ENCODE peak calls at places on chromosomes 7 and 10, in five cellular contexts. S is HCT116, D is H1, X is HepG2, E is GM12878. F is an unnamed sample.

GRCh38 chr7:2611401-2611800 is 20.4 kb upstream of the TTYH3 start:
- DNase-seq in S (no peak), D (no peak), X (no peak), E (no peak), F (no peak)

GRCh38 chr7:28705350-28705749 is 252.8 kb downstream of the TRIL start:
- DNase-seq in S (no peak), D (no peak), X (no peak), E (peak; percentile 70), F (no peak)

GRCh38 chr10:7417103-7417623 is 6.3 kb upstream of the SFMBT2 start:
- DNase-seq in S (peak; percentile 18), D (no peak), X (no peak), E (no peak), F (no peak)

GRCh38 chr10:102644066-102644645 is at the start of gene TRIM8:
- DNase-seq in S (no peak), D (no peak), X (peak; percentile 55), E (no peak), F (no peak)

GRCh38 chr7:100875356-100875751 is 451 bp downstream of the SRRT start:
- DNase-seq in S (no peak), D (no peak), X (peak; percentile 40), E (no peak), F (no peak)

GRCh38 chr10:46232666-46233065 is 54.1 kb upstream of the ANTXRL start:
- DNase-seq in S (no peak), D (no peak), X (no peak), E (no peak), F (no peak)

GRCh38 chr10:7397636-7398035 is 13.2 kb downstream of the SFMBT2 start:
- DNase-seq in S (no peak), D (no peak), X (no peak), E (no peak), F (no peak)

GRCh38 chr7:98930464-98930863 is 52.1 kb downstream of the TRRAP start:
- DNase-seq in S (no peak), D (no peak), X (no peak), E (peak; percentile 62), F (no peak)

GRCh38 chr10:24894309-24894708 is 58.1 kb downstream of the PRTFDC1 start:
- DNase-seq in S (no peak), D (no peak), X (no peak), E (no peak), F (no peak)

GRCh38 chr10:89657302-89657701 is 12.3 kb upstream of the PANK1 start:
- DNase-seq in S (no peak), D (no peak), X (no peak), E (no peak), F (no peak)

GRCh38 chr10:126140746-126141273 is 244.4 kb downstream of the FANK1 start:
- DNase-seq in S (no peak), D (no peak), X (no peak), E (no peak), F (no peak)

GRCh38 chr10:116472874-116473273 is 45.2 kb downstream of the PNLIPRP3 start:
- DNase-seq in S (no peak), D (no peak), X (no peak), E (no peak), F (no peak)

GRCh38 chr7:46682841-46683624 is 762.0 kb upstream of the IGFBP3 start:
- DNase-seq in S (no peak), D (no peak), X (no peak), E (no peak), F (no peak)

GRCh38 chr7:80831996-80832395 is 86.9 kb downstream of the SEMA3C start:
- DNase-seq in S (no peak), D (no peak), X (no peak), E (no peak), F (no peak)

GRCh38 chr7:133275008-133275407 is 22.1 kb downstream of the EXOC4 start:
- DNase-seq in S (no peak), D (no peak), X (no peak), E (no peak), F (no peak)

GRCh38 chr10:7406712-7407333 is 4.0 kb downstream of the SFMBT2 start:
- DNase-seq in S (no peak), D (no peak), X (no peak), E (no peak), F (no peak)

GRCh38 chr10:49111320-49111698 is 4.0 kb downstream of the VSTM4 start:
- DNase-seq in S (no peak), D (no peak), X (no peak), E (no peak), F (no peak)

GRCh38 chr10:23399701-23400144 is 39.2 kb upstream of the OTUD1 start:
- DNase-seq in S (no peak), D (no peak), X (peak; percentile 6), E (no peak), F (no peak)

GRCh38 chr7:130149575-130150139 is 55.5 kb downstream of the TMEM209 start:
- DNase-seq in S (no peak), D (no peak), X (no peak), E (no peak), F (no peak)

GRCh38 chr10:119377905-119378736 is 164.4 kb downstream of the RGS10 start:
- DNase-seq in S (no peak), D (no peak), X (no peak), E (no peak), F (no peak)

GRCh38 chr7:129053938-129054437 is 923 bp downstream of the TNPO3 start:
- DNase-seq in S (no peak), D (no peak), X (no peak), E (no peak), F (no peak)

GRCh38 chr10:79046991-79047874 is 21.5 kb upstream of the ZMIZ1 start:
- DNase-seq in S (no peak), D (no peak), X (no peak), E (no peak), F (no peak)

GRCh38 chr7:2141656-2142055 is 91.1 kb downstream of the MAD1L1 start:
- DNase-seq in S (no peak), D (no peak), X (no peak), E (no peak), F (no peak)

GRCh38 chr7:138116892-138117291 is 40.6 kb downstream of the AKR1D1 start:
- DNase-seq in S (no peak), D (no peak), X (peak; percentile 78), E (no peak), F (no peak)

GRCh38 chr10:95628786-95629185 is 27.7 kb downstream of the ALDH18A1 start:
- DNase-seq in S (no peak), D (no peak), X (no peak), E (no peak), F (no peak)

GRCh38 chr7:29563590-29564454 is at the start of gene PRR15:
- DNase-seq in S (peak; percentile 76), D (peak; percentile 71), X (peak; percentile 64), E (no peak), F (peak; percentile 73)

GRCh38 chr7:3043544-3044395 is at the start of gene CARD11:
- DNase-seq in S (no peak), D (no peak), X (no peak), E (no peak), F (no peak)

GRCh38 chr7:97002555-97003261 is 2.6 kb upstream of the DLX6 start:
- DNase-seq in S (no peak), D (no peak), X (no peak), E (no peak), F (no peak)

GRCh38 chr10:92850186-92850585 is 1.9 kb downstream of the EXOC6 start:
- DNase-seq in S (no peak), D (no peak), X (no peak), E (no peak), F (no peak)

GRCh38 chr10:114519306-114519669 is 115.0 kb upstream of the AFAP1L2 start:
- DNase-seq in S (peak; percentile 35), D (no peak), X (no peak), E (no peak), F (no peak)

GRCh38 chr7:130500463-130500862 is 8.6 kb downstream of the MEST start:
- DNase-seq in S (no peak), D (no peak), X (no peak), E (no peak), F (no peak)

GRCh38 chr10:5951167-5951711 is 26.1 kb downstream of the IL15RA start:
- DNase-seq in S (no peak), D (no peak), X (no peak), E (no peak), F (no peak)

GRCh38 chr10:17217661-17218306 is 10.3 kb upstream of the VIM start:
- DNase-seq in S (no peak), D (no peak), X (no peak), E (no peak), F (no peak)

GRCh38 chr7:5692845-5693278 is 88.6 kb downstream of the RNF216 start:
- DNase-seq in S (no peak), D (no peak), X (no peak), E (no peak), F (no peak)

GRCh38 chr7:151694828-151695580 is 175.3 kb upstream of the RHEB start:
- DNase-seq in S (no peak), D (no peak), X (peak; percentile 40), E (no peak), F (no peak)

GRCh38 chr7:133795061-133795460 is 332.1 kb upstream of the LRGUK start:
- DNase-seq in S (no peak), D (no peak), X (no peak), E (no peak), F (no peak)

GRCh38 chr10:52642208-52642607 is 130.4 kb downstream of the MBL2 start:
- DNase-seq in S (no peak), D (no peak), X (peak; percentile 50), E (no peak), F (no peak)

GRCh38 chr10:52649471-52649870 is 123.1 kb downstream of the MBL2 start:
- DNase-seq in S (no peak), D (no peak), X (no peak), E (no peak), F (no peak)

GRCh38 chr10:52639652-52640051 is 132.9 kb downstream of the MBL2 start:
- DNase-seq in S (no peak), D (no peak), X (no peak), E (no peak), F (no peak)

GRCh38 chr10:52645435-52645776 is 127.2 kb downstream of the MBL2 start:
- DNase-seq in S (no peak), D (no peak), X (no peak), E (no peak), F (no peak)

GRCh38 chr10:52644678-52645434 is 127.7 kb downstream of the MBL2 start:
- DNase-seq in S (peak; percentile 51), D (no peak), X (peak; percentile 48), E (no peak), F (peak; percentile 18)
- H3K9ac ChIP-seq in S (no peak overlapping the region), D (no peak overlapping the region), X (no peak overlapping the region), E (no peak overlapping the region), F (no peak overlapping the region)

GRCh38 chr10:35961501-35961900 is 319.4 kb upstream of the FZD8 start:
- DNase-seq in S (no peak), D (no peak), X (no peak), E (no peak), F (no peak)
- TF ChIP-seq ZNF274 in S (no peak), D (no peak), X (no peak), E (no peak), F (no peak)

GRCh38 chr7:91198371-91198770 is 65.9 kb upstream of the FZD1 start:
- DNase-seq in S (no peak), D (no peak), X (no peak), E (no peak), F (no peak)

GRCh38 chr7:91196058-91196457 is 68.2 kb upstream of the FZD1 start:
- DNase-seq in S (no peak), D (no peak), X (no peak), E (no peak), F (no peak)

GRCh38 chr7:91201731-91202130 is 62.5 kb upstream of the FZD1 start:
- DNase-seq in S (no peak), D (no peak), X (no peak), E (no peak), F (no peak)
- H3K4me3 ChIP-seq in S (no peak overlapping the region), D (no peak overlapping the region), X (no peak overlapping the region), E (no peak overlapping the region), F (no peak overlapping the region)

GRCh38 chr10:87861034-87861433 is 2.3 kb downstream of the KLLN start:
- DNase-seq in S (no peak), D (no peak), X (no peak), E (no peak), F (no peak)
- H3K9ac ChIP-seq in S (no peak overlapping the region), D (peak overlapping the region; percentile 71), X (peak overlapping the region; percentile 82), E (peak overlapping the region; percentile 99), F (peak overlapping the region; percentile 80)